ENCODE peak calls at places on chromosomes 7 and 10, in five cellular contexts. Z is HepG2, Q is K562, Y is SK-N-SH, U is GM12878. P is an unnamed sample.

GRCh38 chr7:4273566-4274230 is 408.4 kb upstream of the FOXK1 start:
- DNase-seq in Z (no peak), Q (no peak), Y (no peak), U (no peak), P (no peak)

GRCh38 chr7:134875867-134876266 is 96.4 kb downstream of the CALD1 start:
- DNase-seq in Z (no peak), Q (no peak), Y (no peak), U (no peak), P (no peak)

GRCh38 chr7:132709971-132710567 is 133.8 kb upstream of the PLXNA4 start:
- DNase-seq in Z (peak; percentile 10), Q (peak; percentile 36), Y (no peak), U (no peak), P (no peak)

GRCh38 chr7:80764132-80764531 is 125.7 kb downstream of the CD36 start:
- DNase-seq in Z (no peak), Q (no peak), Y (no peak), U (no peak), P (no peak)

GRCh38 chr7:105015631-105015965 is 1.6 kb downstream of the KMT2E start:
- DNase-seq in Z (no peak), Q (peak; percentile 50), Y (peak; percentile 66), U (no peak), P (peak; percentile 36)

GRCh38 chr10:114034943-114035645 is 8.6 kb upstream of the ADRB1 start:
- DNase-seq in Z (no peak), Q (no peak), Y (no peak), U (no peak), P (no peak)

GRCh38 chr7:86814980-86815379 is 171.3 kb downstream of the GRM3 start:
- DNase-seq in Z (peak; percentile 20), Q (peak; percentile 32), Y (peak; percentile 50), U (no peak), P (no peak)

GRCh38 chr7:134548877-134549276 is at the start of gene AKR1B15:
- DNase-seq in Z (no peak), Q (no peak), Y (no peak), U (peak; percentile 62), P (no peak)

GRCh38 chr7:142511801-142512200 is 237.5 kb upstream of the PRSS1 start:
- DNase-seq in Z (no peak), Q (no peak), Y (no peak), U (no peak), P (no peak)

GRCh38 chr10:123346581-123346980 is 192.4 kb downstream of the BUB3 start:
- DNase-seq in Z (no peak), Q (no peak), Y (no peak), U (no peak), P (no peak)

GRCh38 chr10:27360581-27361172 is 120.1 kb upstream of the ACBD5 start:
- DNase-seq in Z (peak; percentile 64), Q (peak; percentile 67), Y (peak; percentile 71), U (peak; percentile 62), P (peak; percentile 80)

GRCh38 chr7:74013539-74014272 is 14.3 kb upstream of the ELN start:
- DNase-seq in Z (no peak), Q (no peak), Y (no peak), U (no peak), P (no peak)

GRCh38 chr10:53690556-53691240 is 918.1 kb upstream of the MBL2 start:
- DNase-seq in Z (no peak), Q (no peak), Y (peak; percentile 55), U (no peak), P (no peak)

GRCh38 chr7:159197066-159197975 is 52.7 kb upstream of the VIPR2 start:
- DNase-seq in Z (no peak), Q (peak; percentile 94), Y (no peak), U (peak; percentile 8), P (peak; percentile 57)

GRCh38 chr10:23063387-23064287 is 31.7 kb upstream of the MSRB2 start:
- DNase-seq in Z (no peak), Q (peak; percentile 37), Y (no peak), U (no peak), P (no peak)

GRCh38 chr7:113015038-113015645 is 71.5 kb downstream of the GPR85 start:
- DNase-seq in Z (peak; percentile 11), Q (no peak), Y (peak; percentile 55), U (no peak), P (peak; percentile 11)

GRCh38 chr7:39950473-39951155 is 558 bp downstream of the CDK13 start:
- DNase-seq in Z (no peak), Q (peak; percentile 39), Y (peak; percentile 75), U (no peak), P (peak; percentile 41)

GRCh38 chr7:50657341-50657873 is 92.2 kb upstream of the DDC start:
- DNase-seq in Z (no peak), Q (no peak), Y (no peak), U (no peak), P (no peak)

GRCh38 chr7:108396094-108396493 is 60.1 kb downstream of the NRCAM start:
- DNase-seq in Z (no peak), Q (no peak), Y (no peak), U (no peak), P (no peak)

GRCh38 chr7:21357146-21358097 is 70.5 kb upstream of the SP4 start:
- DNase-seq in Z (no peak), Q (no peak), Y (no peak), U (no peak), P (peak; percentile 44)

GRCh38 chr7:21354284-21354683 is 73.6 kb upstream of the SP4 start:
- DNase-seq in Z (no peak), Q (no peak), Y (no peak), U (no peak), P (no peak)

GRCh38 chr7:21353388-21353780 is 74.5 kb upstream of the SP4 start:
- DNase-seq in Z (no peak), Q (no peak), Y (no peak), U (no peak), P (no peak)

GRCh38 chr7:21352540-21353387 is 75.1 kb upstream of the SP4 start:
- DNase-seq in Z (no peak), Q (no peak), Y (no peak), U (peak; percentile 93), P (peak; percentile 52)

DNA sequence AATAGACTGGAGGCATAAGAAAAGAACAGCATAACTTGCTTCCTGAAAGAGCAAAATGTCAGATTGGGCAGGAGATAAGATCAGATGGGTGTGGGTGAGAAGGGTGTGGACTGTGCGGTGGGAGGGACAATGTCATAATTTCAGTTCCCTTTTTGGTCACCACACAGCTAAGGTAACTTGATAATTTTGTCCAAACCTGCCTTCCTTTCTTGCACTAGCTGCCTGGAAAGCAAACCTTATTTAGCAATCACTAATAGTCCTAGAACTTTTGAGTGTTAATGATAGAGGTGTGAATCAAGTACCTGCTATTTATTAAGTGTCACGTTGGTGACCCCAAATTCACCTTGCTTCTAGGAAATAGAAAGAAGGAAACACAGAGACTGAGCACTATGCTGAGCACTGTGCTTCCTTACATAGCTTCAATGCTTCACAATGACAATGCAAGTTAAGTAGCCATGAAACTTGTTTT is 72.4 kb upstream of the SP4 start:
- DNase-seq in Z (no peak), Q (peak; percentile 17), Y (no peak), U (peak; percentile 97), P (peak; percentile 89)
- TF ChIP-seq REST in Z (no peak), Q (no peak), Y (no peak), U (no peak), P (no peak)

GRCh38 chr10:21497177-21497807 is 28.2 kb downstream of the SKIDA1 start:
- DNase-seq in Z (peak; percentile 88), Q (no peak), Y (peak; percentile 98), U (no peak), P (no peak)
- TF ChIP-seq GABPA in Z (no peak), Q (no peak), Y (no peak), U (no peak), P (no peak)

DNA sequence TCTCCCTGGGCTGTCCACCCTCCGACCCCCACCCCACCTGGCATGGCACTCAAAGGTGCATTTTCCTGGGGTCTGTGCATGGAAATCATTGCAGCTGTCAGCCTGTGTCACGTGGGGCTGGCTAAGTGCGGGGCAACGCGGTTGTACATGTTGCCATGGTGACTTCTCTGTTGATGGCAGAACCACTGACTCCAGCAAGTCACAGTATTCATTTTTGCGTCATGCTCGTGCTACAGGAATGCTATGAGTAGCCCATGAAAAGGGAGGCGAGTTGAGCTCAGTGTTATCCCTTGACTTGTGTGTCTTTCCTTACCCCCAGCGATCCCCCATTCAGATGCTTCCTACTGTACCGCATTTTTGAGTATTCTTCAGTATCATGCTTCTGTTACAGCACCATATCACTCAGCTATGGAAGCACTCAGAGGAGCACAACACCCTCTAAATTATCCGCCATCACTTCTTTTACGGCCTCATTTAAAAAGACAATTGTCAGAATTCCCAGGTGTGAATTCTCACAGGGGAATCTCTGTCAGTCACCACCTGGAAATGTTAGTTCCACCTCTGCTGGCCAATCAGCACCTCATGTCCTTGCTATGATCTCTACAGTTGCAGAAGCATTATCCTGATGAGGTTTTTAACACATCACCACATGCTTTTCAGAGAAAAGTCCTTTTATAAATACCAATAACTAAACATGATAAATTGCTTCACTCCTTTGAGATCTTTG is 194.4 kb upstream of the C7orf33 start:
- DNase-seq in Z (no peak), Q (no peak), Y (peak; percentile 38), U (no peak), P (no peak)
- TF ChIP-seq REST in Z (no peak), Q (no peak), Y (no peak), U (no peak), P (no peak)

GRCh38 chr10:92737484-92737883 is 47.7 kb downstream of the HHEX start:
- DNase-seq in Z (peak; percentile 27), Q (no peak), Y (no peak), U (no peak), P (no peak)
- TF ChIP-seq GABPA in Z (no peak), Q (no peak), Y (no peak), U (no peak), P (no peak)

GRCh38 chr7:157419030-157419293 is 82.2 kb downstream of the DNAJB6 start:
- DNase-seq in Z (no peak), Q (no peak), Y (no peak), U (no peak), P (no peak)
- TF ChIP-seq REST in Z (no peak), Q (no peak), Y (no peak), U (no peak), P (no peak)

GRCh38 chr10:96500050-96500449 is 13.7 kb downstream of the TLL2 start:
- DNase-seq in Z (no peak), Q (no peak), Y (no peak), U (no peak), P (no peak)

GRCh38 chr10:96500519-96500918 is 13.2 kb downstream of the TLL2 start:
- DNase-seq in Z (no peak), Q (no peak), Y (no peak), U (no peak), P (no peak)

GRCh38 chr10:96505150-96506136 is 8.3 kb downstream of the TLL2 start:
- DNase-seq in Z (no peak), Q (no peak), Y (no peak), U (no peak), P (no peak)

GRCh38 chr10:96502561-96503267 is 11.0 kb downstream of the TLL2 start:
- DNase-seq in Z (no peak), Q (no peak), Y (no peak), U (no peak), P (no peak)

GRCh38 chr10:96501985-96502384 is 11.7 kb downstream of the TLL2 start:
- DNase-seq in Z (peak; percentile 36), Q (no peak), Y (no peak), U (no peak), P (no peak)
- TF ChIP-seq GABPA in Z (no peak), Q (no peak), Y (no peak), U (no peak), P (no peak)

DNA sequence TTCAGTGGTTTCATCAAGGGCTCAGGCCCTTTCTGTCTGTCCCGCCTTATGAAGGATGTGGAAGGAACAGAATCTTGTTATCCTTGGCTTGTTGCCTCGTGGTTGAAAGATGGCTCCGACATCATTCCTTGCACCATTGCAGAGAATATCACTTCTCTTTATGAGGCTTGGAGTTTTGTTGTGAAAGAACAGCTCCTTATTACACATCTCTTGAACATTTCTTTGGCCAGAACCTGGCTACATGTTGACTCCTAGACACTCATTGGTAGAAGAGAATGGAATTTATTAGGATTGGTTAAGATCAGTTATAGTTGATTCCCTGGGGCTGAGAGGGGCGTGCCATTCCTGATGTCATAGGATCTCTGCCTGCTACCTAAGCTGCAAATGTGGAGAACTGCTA is 180.5 kb upstream of the CTBP2 start:
- DNase-seq in Z (no peak), Q (no peak), Y (no peak), U (no peak), P (no peak)
- TF ChIP-seq REST in Z (no peak), Q (no peak), Y (no peak), U (no peak), P (no peak)

P was measured in HL-60.